ENCODE peak calls at places on chromosomes 4 and X, in four cellular contexts. Y is naive B cell, F is MCF 10A, O is retina. E is an unnamed sample.

GRCh38 chrX:14864626-14865025 is 8.2 kb downstream of the FANCB start:
- DNase-seq in O (no peak), F (no peak), Y (no peak), E (peak)

GRCh38 chr4:132488555-132488954 is 660.5 kb upstream of the PCDH10 start:
- DNase-seq in O (no peak), Y (no peak), F (no peak), E (no peak)

GRCh38 chr4:115396034-115396433 is 282.6 kb upstream of the NDST4 start:
- DNase-seq in Y (no peak), F (no peak), O (no peak), E (no peak)

GRCh38 chrX:38881727-38882126 is 80.5 kb downstream of the MID1IP1 start:
- DNase-seq in F (no peak), O (no peak), Y (no peak), E (no peak)

GRCh38 chr4:114161809-114162208 is 182.4 kb upstream of the ARSJ start:
- DNase-seq in F (peak), Y (no peak), O (no peak), E (no peak)

GRCh38 chr4:160498211-160498610 is 1395.3 kb downstream of the RAPGEF2 start:
- DNase-seq in F (no peak), Y (no peak), O (no peak), E (no peak)

GRCh38 chrX:80388206-80388605 is 32.0 kb upstream of the TENT5D start:
- DNase-seq in F (peak), O (no peak), Y (no peak), E (peak)

GRCh38 chr4:48578132-48578964 is 88.3 kb downstream of the ZAR1 start:
- DNase-seq in O (peak), Y (peak), F (peak), E (peak)

GRCh38 chr4:154620111-154620510 is 7.7 kb upstream of the FGG start:
- DNase-seq in O (no peak), Y (no peak), F (no peak), E (no peak)

GRCh38 chr4:183447646-183448045 is 3.2 kb downstream of the CDKN2AIP start:
- DNase-seq in Y (no peak), F (no peak), O (no peak), E (no peak)

GRCh38 chr4:121791481-121791880 is 9.6 kb upstream of the EXOSC9 start:
- DNase-seq in Y (no peak), F (no peak), O (no peak), E (peak)

GRCh38 chrX:23062359-23062758 is 62.6 kb downstream of the DDX53 start:
- DNase-seq in F (peak), Y (no peak), O (no peak), E (peak)

GRCh38 chr4:61923179-61923578 is 723.1 kb downstream of the ADGRL3 start:
- DNase-seq in O (no peak), F (no peak), Y (no peak), E (peak)

GRCh38 chr4:10031663-10032590 is 10.6 kb upstream of the SLC2A9 start:
- DNase-seq in Y (no peak), F (no peak), O (no peak), E (no peak)

GRCh38 chr4:143355540-143356217 is 19.0 kb downstream of the GAB1 start:
- DNase-seq in Y (no peak), O (no peak), F (peak), E (peak)

E was measured in PC-3.